ENCODE peak calls at places on chromosome 12, in four cellular contexts. X is WTC11, I is HepG2, R is K562. D is an unnamed sample.
A peak's percentile ranks its signal among the peaks of the same experiment; 100 is the strongest.

GRCh38 chr12:7907009-7907408 is 29.0 kb downstream of the SLC2A3 start:
- DNase-seq in X (peak; percentile 72), R (peak; percentile 74), I (peak; percentile 97), D (no peak)

GRCh38 chr12:24487606-24488005 is 461.3 kb downstream of the BCAT1 start:
- DNase-seq in X (no peak), R (no peak), I (no peak), D (no peak)

GRCh38 chr12:52346596-52346995 is 20.7 kb downstream of the KRT85 start:
- DNase-seq in R (no peak), I (no peak), X (no peak), D (peak; percentile 16)

GRCh38 chr12:32482226-32482625 is 82.9 kb downstream of the FGD4 start:
- DNase-seq in R (no peak), X (no peak), I (no peak), D (peak; percentile 12)

GRCh38 chr12:5622280-5622679 is 190.4 kb downstream of the NTF3 start:
- DNase-seq in I (no peak), R (no peak), X (no peak), D (no peak)

GRCh38 chr12:89211456-89211855 is 140.8 kb downstream of the DUSP6 start:
- DNase-seq in I (no peak), R (no peak), X (no peak), D (no peak)

GRCh38 chr12:109182041-109182839 is 65.9 kb downstream of the ACACB start:
- DNase-seq in X (no peak), I (no peak), R (no peak), D (no peak)

GRCh38 chr12:2557589-2557988 is 237.2 kb upstream of the FKBP4 start:
- DNase-seq in X (no peak), R (no peak), I (no peak), D (no peak)

GRCh38 chr12:96719671-96720362 is 187.2 kb upstream of the NEDD1 start:
- DNase-seq in X (no peak), R (no peak), I (no peak), D (peak; percentile 54)

GRCh38 chr12:128914908-128915563 is 61.8 kb downstream of the GLT1D1 start:
- DNase-seq in R (no peak), I (no peak), X (no peak), D (peak; percentile 88)

GRCh38 chr12:116590561-116590960 is 31.4 kb downstream of the MAP1LC3B2 start:
- DNase-seq in I (peak; percentile 15), X (no peak), R (no peak), D (no peak)

GRCh38 chr12:93741741-93742085 is 64.5 kb downstream of the CRADD start:
- DNase-seq in I (peak; percentile 4), X (peak; percentile 45), R (no peak), D (no peak)

GRCh38 chr12:3655331-3655900 is 97.5 kb downstream of the CRACR2A start:
- DNase-seq in I (peak; percentile 12), R (no peak), X (peak; percentile 69), D (no peak)

GRCh38 chr12:46373303-46374182 is 970 bp upstream of the SLC38A2 start:
- DNase-seq in R (peak; percentile 64), X (peak; percentile 70), I (peak; percentile 72), D (no peak)

GRCh38 chr12:116539361-116539771 is 19.8 kb upstream of the MAP1LC3B2 start:
- DNase-seq in R (no peak), X (no peak), I (no peak), D (no peak)

GRCh38 chr12:30908389-30909087 is 18.0 kb upstream of the TSPAN11 start:
- DNase-seq in R (no peak), X (no peak), I (peak; percentile 56), D (no peak)

GRCh38 chr12:101229841-101230241 is 19.8 kb upstream of the SLC5A8 start:
- DNase-seq in R (no peak), I (no peak), X (no peak), D (no peak)

GRCh38 chr12:2739832-2740641 is 54.7 kb upstream of the FKBP4 start:
- DNase-seq in X (no peak), R (peak; percentile 12), I (peak; percentile 32), D (no peak)

GRCh38 chr12:123858176-123858575 is 96.1 kb downstream of the DNAH10 start:
- DNase-seq in X (no peak), R (no peak), I (no peak), D (no peak)

GRCh38 chr12:49671051-49671765 is 36.0 kb downstream of the FMNL3 start:
- DNase-seq in R (peak; percentile 45), X (no peak), I (no peak), D (no peak)

GRCh38 chr12:21766403-21766802 is 8.1 kb downstream of the KCNJ8 start:
- DNase-seq in I (no peak), X (no peak), R (no peak), D (no peak)

GRCh38 chr12:131242741-131243496 is 289.2 kb downstream of the ADGRD1 start:
- DNase-seq in X (peak; percentile 41), I (no peak), R (peak; percentile 88), D (peak; percentile 59)

GRCh38 chr12:590206-590750 is 73.0 kb downstream of the NINJ2 start:
- DNase-seq in X (no peak), R (no peak), I (no peak), D (no peak)

GRCh38 chr12:12792421-12792820 is 7.0 kb downstream of the APOLD1 start:
- DNase-seq in I (no peak), R (no peak), X (no peak), D (no peak)

GRCh38 chr12:124668602-124669001 is 101.2 kb upstream of the NCOR2 start:
- DNase-seq in X (no peak), R (no peak), I (no peak), D (no peak)

GRCh38 chr12:47636908-47637780 is 68.7 kb downstream of the RPAP3 start:
- DNase-seq in R (peak; percentile 78), I (peak; percentile 58), X (peak; percentile 85), D (no peak)

GRCh38 chr12:56998981-56999380 is 7.4 kb downstream of the ZBTB39 start:
- DNase-seq in X (no peak), R (no peak), I (no peak), D (peak; percentile 69)

GRCh38 chr12:57001448-57001906 is 4.9 kb downstream of the ZBTB39 start:
- DNase-seq in R (peak; percentile 91), I (peak; percentile 87), X (peak; percentile 91), D (no peak)

GRCh38 chr12:56998316-56998715 is 8.0 kb downstream of the ZBTB39 start:
- DNase-seq in I (no peak), R (no peak), X (no peak), D (no peak)

GRCh38 chr12:57000393-57000792 is 6.0 kb downstream of the ZBTB39 start:
- DNase-seq in R (no peak), I (no peak), X (no peak), D (no peak)

GRCh38 chr12:56999456-56999855 is 6.9 kb downstream of the ZBTB39 start:
- DNase-seq in I (no peak), R (no peak), X (no peak), D (no peak)
- TF ChIP-seq CBFB in I (no peak), R (no peak), X (no peak), D (no peak)

GRCh38 chr12:29519585-29520182 is 22.2 kb upstream of the OVCH1 start:
- DNase-seq in R (peak; percentile 49), I (peak; percentile 28), X (no peak), D (no peak)
- TF ChIP-seq CBFB in R (no peak), I (no peak), X (no peak), D (no peak)

DNA sequence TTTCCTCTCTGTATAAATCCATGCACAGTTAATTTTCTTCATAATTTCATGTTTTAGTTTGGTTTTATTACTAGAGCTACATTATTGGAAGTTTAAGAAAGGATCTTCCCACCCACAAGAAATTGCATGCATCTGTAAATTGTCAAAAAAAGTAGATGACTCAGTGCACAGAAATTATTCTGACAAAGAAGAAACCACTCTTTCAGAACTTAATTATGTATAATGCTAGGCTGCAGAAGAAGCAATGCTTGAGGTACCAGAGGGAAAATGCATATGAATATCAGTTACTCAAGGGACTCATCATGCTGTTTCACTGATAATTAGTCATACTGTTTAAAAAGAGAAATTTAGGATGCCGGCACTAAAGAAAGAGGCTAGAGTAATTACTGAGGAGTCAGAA is 147.0 kb downstream of the SLC16A7 start:
- DNase-seq in R (no peak), X (no peak), I (no peak), D (no peak)
- TF ChIP-seq CBFB in R (no peak), X (no peak), I (no peak), D (no peak)

GRCh38 chr12:91249059-91250055 is 66.7 kb upstream of the DCN start:
- DNase-seq in R (no peak), X (no peak), I (no peak), D (no peak)
- TF ChIP-seq CBFB in R (no peak), X (no peak), I (no peak), D (no peak)

GRCh38 chr12:73659802-73660201 is 877.8 kb upstream of the ATXN7L3B start:
- DNase-seq in X (no peak), R (no peak), I (no peak), D (no peak)

DNA sequence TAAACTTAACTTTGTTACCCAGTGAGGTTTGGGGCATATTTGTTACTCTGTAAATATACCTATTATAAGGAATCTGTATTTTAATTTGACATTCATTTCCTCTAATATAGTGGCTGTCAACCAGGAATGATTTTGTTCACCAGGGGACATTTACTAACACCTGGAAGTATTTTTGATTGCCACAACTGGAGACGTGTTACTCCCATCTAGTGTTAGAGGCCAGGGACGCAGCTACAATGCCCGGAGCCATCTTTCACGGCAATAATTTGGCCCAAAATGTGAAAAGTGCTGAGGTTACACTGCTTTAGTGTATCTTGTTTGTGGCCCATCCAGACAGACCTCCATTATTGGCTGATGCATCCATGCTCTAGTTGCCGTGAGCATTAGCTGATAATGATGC is 881.3 kb upstream of the ATXN7L3B start:
- DNase-seq in I (no peak), R (no peak), X (no peak), D (no peak)
- TF ChIP-seq CBFB in I (no peak), R (no peak), X (no peak), D (no peak)

GRCh38 chr12:18084080-18084479 is 5.9 kb downstream of the RERGL start:
- DNase-seq in X (no peak), I (no peak), R (no peak), D (no peak)

GRCh38 chr12:18074001-18074400 is 16.0 kb downstream of the RERGL start:
- DNase-seq in R (no peak), X (no peak), I (no peak), D (no peak)

GRCh38 chr12:18079541-18080230 is 10.3 kb downstream of the RERGL start:
- DNase-seq in R (no peak), I (no peak), X (no peak), D (no peak)
- TF ChIP-seq CBFB in R (no peak), I (no peak), X (no peak), D (no peak)

D was measured in GM12878.